ENCODE peak calls at places on chromosomes 13 and 19, in five cellular contexts. One of them, this sample, is unnamed. For H3K4me1, the result is how much of the 10 kb centered on the place peaks cover.

GRCh38 chr19:12364391-12365093 is 941 bp downstream of the ZNF442 start:
- DNase-seq in left ventricle myocardium inferior: peak
- DNase-seq in cardiac muscle cell: peak
- DNase-seq in kidney: peak
- DNase-seq in adrenal gland: no peak
- DNase-seq in this sample: peak

GRCh38 chr13:39783051-39783450 is 127.6 kb downstream of the COG6 start:
- DNase-seq in left ventricle myocardium inferior: no peak
- DNase-seq in cardiac muscle cell: no peak
- DNase-seq in kidney: no peak
- DNase-seq in adrenal gland: no peak
- DNase-seq in this sample: no peak

GRCh38 chr13:31444266-31444862 is 244.6 kb downstream of the B3GLCT start:
- DNase-seq in left ventricle myocardium inferior: peak
- DNase-seq in cardiac muscle cell: no peak
- DNase-seq in kidney: no peak
- DNase-seq in adrenal gland: peak
- DNase-seq in this sample: peak

GRCh38 chr19:46944918-46945628 is 74.6 kb upstream of the NPAS1 start:
- DNase-seq in left ventricle myocardium inferior: peak
- DNase-seq in cardiac muscle cell: peak
- DNase-seq in kidney: peak
- DNase-seq in adrenal gland: peak
- DNase-seq in this sample: peak

GRCh38 chr19:4010808-4011110 is 3.2 kb downstream of the PIAS4 start:
- DNase-seq in left ventricle myocardium inferior: no peak
- DNase-seq in cardiac muscle cell: peak
- DNase-seq in kidney: no peak
- DNase-seq in adrenal gland: no peak
- DNase-seq in this sample: no peak

GRCh38 chr19:43507880-43508279 is 3.3 kb upstream of the PHLDB3 start:
- DNase-seq in left ventricle myocardium inferior: no peak
- DNase-seq in cardiac muscle cell: no peak
- DNase-seq in kidney: no peak
- DNase-seq in adrenal gland: no peak
- DNase-seq in this sample: no peak

GRCh38 chr13:42039946-42040729 is 8.3 kb upstream of the DGKH start:
- DNase-seq in left ventricle myocardium inferior: peak
- DNase-seq in cardiac muscle cell: peak
- DNase-seq in kidney: peak
- DNase-seq in adrenal gland: peak
- DNase-seq in this sample: peak

GRCh38 chr13:73187106-73187505 is 128.3 kb downstream of the KLF5 start:
- DNase-seq in left ventricle myocardium inferior: no peak
- DNase-seq in cardiac muscle cell: no peak
- DNase-seq in kidney: no peak
- DNase-seq in adrenal gland: no peak
- DNase-seq in this sample: no peak

GRCh38 chr19:47226426-47227346 is 4.3 kb downstream of the BBC3 start:
- DNase-seq in left ventricle myocardium inferior: peak
- DNase-seq in cardiac muscle cell: peak
- DNase-seq in kidney: peak
- DNase-seq in adrenal gland: peak
- DNase-seq in this sample: peak

GRCh38 chr13:21673592-21674270 is 2.9 kb downstream of the FGF9 start:
- DNase-seq in left ventricle myocardium inferior: peak
- DNase-seq in cardiac muscle cell: peak
- DNase-seq in kidney: peak
- DNase-seq in adrenal gland: peak
- DNase-seq in this sample: peak

GRCh38 chr19:3351702-3352447 is 14.5 kb upstream of the NFIC start:
- DNase-seq in left ventricle myocardium inferior: no peak
- DNase-seq in cardiac muscle cell: no peak
- DNase-seq in kidney: peak
- DNase-seq in adrenal gland: no peak
- DNase-seq in this sample: no peak

GRCh38 chr13:51419015-51419636 is 33.7 kb downstream of the INTS6 start:
- DNase-seq in left ventricle myocardium inferior: no peak
- DNase-seq in cardiac muscle cell: no peak
- DNase-seq in kidney: no peak
- DNase-seq in adrenal gland: no peak
- DNase-seq in this sample: no peak

GRCh38 chr13:51412431-51412830 is 40.4 kb downstream of the INTS6 start:
- DNase-seq in left ventricle myocardium inferior: no peak
- DNase-seq in cardiac muscle cell: no peak
- DNase-seq in kidney: no peak
- DNase-seq in adrenal gland: no peak
- DNase-seq in this sample: no peak

GRCh38 chr13:51420681-51421476 is 32.0 kb downstream of the INTS6 start:
- DNase-seq in left ventricle myocardium inferior: no peak
- DNase-seq in cardiac muscle cell: no peak
- DNase-seq in kidney: no peak
- DNase-seq in adrenal gland: no peak
- DNase-seq in this sample: no peak

GRCh38 chr13:51417716-51418115 is 35.1 kb downstream of the INTS6 start:
- DNase-seq in left ventricle myocardium inferior: no peak
- DNase-seq in cardiac muscle cell: no peak
- DNase-seq in kidney: no peak
- DNase-seq in adrenal gland: no peak
- DNase-seq in this sample: no peak

DNA sequence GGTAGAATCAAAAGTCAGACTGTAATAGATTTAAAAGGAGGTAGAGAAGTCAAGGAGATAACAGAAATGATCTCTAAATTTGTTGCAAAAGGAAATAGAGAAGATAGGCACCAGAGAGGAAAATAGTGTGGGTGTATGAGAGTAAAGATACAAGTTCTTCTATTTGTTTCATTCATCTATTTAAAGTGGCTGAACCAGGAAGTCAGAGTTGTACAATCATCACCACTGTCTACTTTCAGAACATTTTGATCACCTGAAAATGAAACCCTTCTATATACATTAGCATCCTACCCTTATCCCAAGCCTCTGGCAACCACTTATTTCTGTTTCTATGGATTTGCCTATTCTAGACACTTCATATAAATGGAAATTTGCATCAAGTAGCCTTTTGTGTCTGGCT is 36.7 kb downstream of the INTS6 start:
- DNase-seq in left ventricle myocardium inferior: no peak
- DNase-seq in cardiac muscle cell: no peak
- DNase-seq in kidney: no peak
- DNase-seq in adrenal gland: no peak
- DNase-seq in this sample: no peak
- H3K4me1 ChIP-seq in left ventricle myocardium inferior: under half
- H3K4me1 ChIP-seq in cardiac muscle cell: under half
- H3K4me1 ChIP-seq in kidney: under half
- H3K4me1 ChIP-seq in adrenal gland: under half
- H3K4me1 ChIP-seq in this sample: under half

DNA sequence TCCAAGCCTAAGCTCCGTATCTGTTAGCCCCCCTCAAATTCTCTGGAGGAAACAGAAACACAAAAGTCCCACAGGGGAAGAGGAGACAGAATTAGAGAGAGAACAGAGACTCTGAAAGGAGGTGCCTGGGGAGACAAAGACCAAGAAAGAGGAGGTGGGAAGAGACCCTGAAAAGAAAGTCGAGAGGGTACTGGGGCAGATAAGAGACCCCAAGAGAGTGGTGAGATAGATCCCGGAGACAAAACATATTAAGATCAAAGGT is 919 bp upstream of the GRWD1 start:
- DNase-seq in left ventricle myocardium inferior: no peak
- DNase-seq in cardiac muscle cell: no peak
- DNase-seq in kidney: no peak
- DNase-seq in adrenal gland: no peak
- DNase-seq in this sample: no peak
- H3K4me3 ChIP-seq in left ventricle myocardium inferior: peak
- H3K4me3 ChIP-seq in cardiac muscle cell: peak
- H3K4me3 ChIP-seq in kidney: peak
- H3K4me3 ChIP-seq in adrenal gland: no peak
- H3K4me3 ChIP-seq in this sample: peak

DNA sequence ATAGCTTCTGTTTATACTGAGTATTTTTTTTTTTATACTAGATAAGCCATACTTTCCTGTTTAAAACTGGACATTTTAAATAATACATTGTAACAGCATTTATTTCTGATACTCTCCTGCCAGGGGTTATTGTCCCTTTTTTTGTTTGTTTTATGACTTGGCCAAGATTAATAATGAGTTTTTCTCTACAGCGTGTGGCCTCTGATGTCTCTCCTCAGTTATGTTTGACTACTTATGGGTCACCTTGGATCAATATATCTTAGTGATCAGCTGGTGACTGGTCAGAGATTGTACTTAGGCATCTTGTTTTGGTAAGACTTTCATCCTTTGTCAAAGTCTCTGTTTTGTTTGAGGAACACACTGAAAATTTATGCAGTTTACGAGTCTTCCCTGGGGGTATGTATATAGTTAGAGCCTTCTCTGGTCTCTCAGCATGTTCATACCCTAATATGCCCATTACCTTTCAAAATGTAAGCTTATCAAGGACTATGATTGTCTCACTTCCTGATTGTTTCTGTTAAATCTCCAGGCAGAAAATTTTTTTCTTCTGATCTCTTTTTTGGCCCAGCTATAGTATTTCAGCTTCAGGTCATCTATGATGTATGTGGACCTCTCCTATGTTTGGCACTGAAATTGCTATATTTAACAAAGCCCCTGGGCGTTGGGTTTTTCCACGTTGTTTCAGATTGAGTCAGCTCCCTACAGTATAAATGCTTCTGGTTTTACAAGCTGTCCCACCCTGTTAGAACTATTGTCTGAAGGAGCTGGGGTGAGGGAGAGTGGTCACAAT is 87.9 kb downstream of the URI1 start:
- DNase-seq in left ventricle myocardium inferior: no peak
- DNase-seq in cardiac muscle cell: no peak
- DNase-seq in kidney: no peak
- DNase-seq in adrenal gland: no peak
- DNase-seq in this sample: no peak
- H3K27ac ChIP-seq in left ventricle myocardium inferior: no peak
- H3K27ac ChIP-seq in cardiac muscle cell: no peak
- H3K27ac ChIP-seq in kidney: no peak
- H3K27ac ChIP-seq in adrenal gland: no peak
- H3K27ac ChIP-seq in this sample: no peak

GRCh38 chr19:39402417-39403297 is 4.0 kb upstream of the ZFP36 start:
- DNase-seq in left ventricle myocardium inferior: peak
- DNase-seq in cardiac muscle cell: peak
- DNase-seq in kidney: peak
- DNase-seq in adrenal gland: peak
- DNase-seq in this sample: peak
- H3K4me1 ChIP-seq in left ventricle myocardium inferior: half or more
- H3K4me1 ChIP-seq in cardiac muscle cell: under half
- H3K4me1 ChIP-seq in kidney: under half
- H3K4me1 ChIP-seq in adrenal gland: half or more
- H3K4me1 ChIP-seq in this sample: half or more

GRCh38 chr13:88707652-88708051 is 1036.5 kb downstream of the SLITRK5 start:
- DNase-seq in left ventricle myocardium inferior: no peak
- DNase-seq in cardiac muscle cell: no peak
- DNase-seq in kidney: no peak
- DNase-seq in adrenal gland: no peak
- DNase-seq in this sample: no peak
- H3K4me3 ChIP-seq in left ventricle myocardium inferior: no peak
- H3K4me3 ChIP-seq in cardiac muscle cell: no peak
- H3K4me3 ChIP-seq in kidney: no peak
- H3K4me3 ChIP-seq in adrenal gland: no peak
- H3K4me3 ChIP-seq in this sample: no peak

DNA sequence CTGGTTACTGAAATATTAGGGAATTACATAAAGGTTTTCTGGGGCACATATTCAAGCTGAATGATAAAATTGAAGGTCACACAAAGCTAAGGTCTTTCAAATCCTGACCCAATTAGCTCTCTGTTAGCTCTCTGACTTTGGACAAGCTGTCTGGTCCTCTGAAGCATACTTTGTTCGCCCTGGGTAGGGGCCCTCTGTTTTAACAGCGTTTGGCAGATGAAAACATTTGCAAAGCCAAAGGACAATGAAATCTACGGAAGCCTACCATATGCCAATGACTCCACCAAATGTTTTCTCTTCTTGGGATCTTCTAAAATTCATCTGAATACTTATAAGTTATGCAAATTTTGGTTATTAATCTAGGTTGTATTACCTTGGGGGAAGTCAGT is 14.5 kb upstream of the GJA3 start:
- DNase-seq in left ventricle myocardium inferior: no peak
- DNase-seq in cardiac muscle cell: no peak
- DNase-seq in kidney: no peak
- DNase-seq in adrenal gland: no peak
- DNase-seq in this sample: no peak
- H3K27ac ChIP-seq in left ventricle myocardium inferior: no peak
- H3K27ac ChIP-seq in cardiac muscle cell: no peak
- H3K27ac ChIP-seq in kidney: no peak
- H3K27ac ChIP-seq in adrenal gland: no peak
- H3K27ac ChIP-seq in this sample: no peak

DNA sequence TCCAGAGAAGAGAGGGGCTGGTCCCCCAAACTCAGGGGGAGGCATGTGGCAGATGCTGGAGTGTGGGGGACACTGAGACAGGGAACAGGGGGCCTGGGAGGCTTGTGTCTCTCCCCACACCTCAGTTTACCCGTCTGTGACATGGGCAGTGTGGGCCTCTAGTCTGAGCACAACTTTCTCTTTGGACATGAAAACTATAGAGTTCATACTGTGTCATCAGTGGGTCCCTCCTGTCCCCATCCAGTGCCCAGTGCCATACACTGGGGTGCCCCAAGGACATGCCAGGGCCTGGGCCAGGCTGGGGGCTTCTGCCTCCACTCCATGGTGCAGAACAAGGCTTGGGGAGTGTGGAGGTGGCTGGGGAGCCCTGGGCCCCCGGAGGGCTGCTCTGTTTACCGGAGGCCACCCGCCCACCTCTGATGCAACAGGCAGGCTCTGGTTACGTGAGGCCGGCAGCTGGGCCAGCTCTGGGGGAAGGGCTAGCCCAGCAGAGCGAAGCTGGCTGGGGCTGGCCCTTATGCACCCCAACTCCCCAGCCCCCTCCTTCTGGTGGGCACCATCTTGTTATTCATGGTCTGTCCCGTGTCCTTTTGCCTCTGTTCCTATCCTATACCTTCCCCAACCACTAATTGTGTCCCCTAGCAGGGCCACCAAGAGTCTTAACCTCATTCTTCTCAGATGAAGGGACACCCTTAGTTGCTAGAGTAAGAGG is 1.9 kb upstream of the MEF2B start:
- DNase-seq in left ventricle myocardium inferior: no peak
- DNase-seq in cardiac muscle cell: no peak
- DNase-seq in kidney: no peak
- DNase-seq in adrenal gland: no peak
- DNase-seq in this sample: no peak
- H3K4me1 ChIP-seq in left ventricle myocardium inferior: under half
- H3K4me1 ChIP-seq in cardiac muscle cell: under half
- H3K4me1 ChIP-seq in kidney: under half
- H3K4me1 ChIP-seq in adrenal gland: under half
- H3K4me1 ChIP-seq in this sample: under half

GRCh38 chr13:28458604-28459003 is 36.3 kb downstream of the FLT1 start:
- DNase-seq in left ventricle myocardium inferior: no peak
- DNase-seq in cardiac muscle cell: no peak
- DNase-seq in kidney: no peak
- DNase-seq in adrenal gland: no peak
- DNase-seq in this sample: no peak
- H3K4me3 ChIP-seq in left ventricle myocardium inferior: no peak
- H3K4me3 ChIP-seq in cardiac muscle cell: no peak
- H3K4me3 ChIP-seq in kidney: no peak
- H3K4me3 ChIP-seq in adrenal gland: no peak
- H3K4me3 ChIP-seq in this sample: no peak